ENCODE peak calls at places on chromosomes 7 and 10, in five cellular contexts. One of them, this sample, is unnamed. For H3K36me3, the result is how much of the 10 kb centered on the place peaks cover.

GRCh38 chr7:96021533-96021932 is 249.2 kb downstream of the DYNC1I1 start:
- DNase-seq in neural progenitor cell: no peak
- DNase-seq in colonic mucosa: no peak
- DNase-seq in psoas muscle: no peak
- DNase-seq in ovary: no peak
- DNase-seq in this sample: no peak

GRCh38 chr7:35519971-35520809 is 174.7 kb downstream of the HERPUD2 start:
- DNase-seq in colonic mucosa: peak
- DNase-seq in ovary: peak
- DNase-seq in neural progenitor cell: peak
- DNase-seq in psoas muscle: peak
- DNase-seq in this sample: no peak

GRCh38 chr7:57646901-57647246 is 196.9 kb downstream of the ZNF716 start:
- DNase-seq in ovary: no peak
- DNase-seq in colonic mucosa: no peak
- DNase-seq in neural progenitor cell: no peak
- DNase-seq in psoas muscle: no peak
- DNase-seq in this sample: no peak

GRCh38 chr7:139582130-139582650 is 58.7 kb downstream of the CLEC2L start:
- DNase-seq in psoas muscle: no peak
- DNase-seq in neural progenitor cell: no peak
- DNase-seq in colonic mucosa: no peak
- DNase-seq in ovary: no peak
- DNase-seq in this sample: no peak

GRCh38 chr10:102581401-102581800 is 62.9 kb upstream of the TRIM8 start:
- DNase-seq in neural progenitor cell: no peak
- DNase-seq in psoas muscle: no peak
- DNase-seq in colonic mucosa: no peak
- DNase-seq in ovary: no peak
- DNase-seq in this sample: no peak

GRCh38 chr7:1114088-1114487 is 26.2 kb downstream of the GPER1 start:
- DNase-seq in colonic mucosa: no peak
- DNase-seq in ovary: no peak
- DNase-seq in psoas muscle: no peak
- DNase-seq in neural progenitor cell: no peak
- DNase-seq in this sample: no peak

GRCh38 chr7:26449175-26450165 is 157.8 kb downstream of the SNX10 start:
- DNase-seq in ovary: no peak
- DNase-seq in colonic mucosa: no peak
- DNase-seq in neural progenitor cell: no peak
- DNase-seq in psoas muscle: no peak
- DNase-seq in this sample: no peak

GRCh38 chr10:89627863-89628262 is 17.2 kb downstream of the PANK1 start:
- DNase-seq in psoas muscle: no peak
- DNase-seq in ovary: no peak
- DNase-seq in colonic mucosa: no peak
- DNase-seq in neural progenitor cell: no peak
- DNase-seq in this sample: no peak

GRCh38 chr7:140304071-140304799 is 94.1 kb downstream of the SLC37A3 start:
- DNase-seq in colonic mucosa: no peak
- DNase-seq in psoas muscle: no peak
- DNase-seq in ovary: no peak
- DNase-seq in neural progenitor cell: no peak
- DNase-seq in this sample: no peak

GRCh38 chr10:22370320-22370719 is 25.0 kb downstream of the SPAG6 start:
- DNase-seq in ovary: no peak
- DNase-seq in neural progenitor cell: no peak
- DNase-seq in colonic mucosa: no peak
- DNase-seq in psoas muscle: no peak
- DNase-seq in this sample: no peak

GRCh38 chr7:55206235-55207029 is 158.7 kb upstream of the LANCL2 start:
- DNase-seq in colonic mucosa: no peak
- DNase-seq in ovary: no peak
- DNase-seq in psoas muscle: no peak
- DNase-seq in neural progenitor cell: no peak
- DNase-seq in this sample: no peak

GRCh38 chr10:131880016-131880590 is 20.7 kb upstream of the PPP2R2D start:
- DNase-seq in ovary: no peak
- DNase-seq in neural progenitor cell: no peak
- DNase-seq in psoas muscle: no peak
- DNase-seq in colonic mucosa: no peak
- DNase-seq in this sample: no peak

GRCh38 chr7:91046322-91047088 is 217.7 kb upstream of the FZD1 start:
- DNase-seq in neural progenitor cell: no peak
- DNase-seq in psoas muscle: no peak
- DNase-seq in ovary: no peak
- DNase-seq in colonic mucosa: no peak
- DNase-seq in this sample: peak

GRCh38 chr7:80500325-80500724 is 11.5 kb downstream of the GNAT3 start:
- DNase-seq in neural progenitor cell: no peak
- DNase-seq in colonic mucosa: no peak
- DNase-seq in ovary: no peak
- DNase-seq in psoas muscle: no peak
- DNase-seq in this sample: no peak

GRCh38 chr7:92669616-92670153 is 79.5 kb upstream of the FAM133B start:
- DNase-seq in colonic mucosa: no peak
- DNase-seq in ovary: no peak
- DNase-seq in neural progenitor cell: no peak
- DNase-seq in psoas muscle: no peak
- DNase-seq in this sample: no peak

GRCh38 chr7:122651451-122651850 is 47.5 kb downstream of the RNF133 start:
- DNase-seq in ovary: no peak
- DNase-seq in psoas muscle: no peak
- DNase-seq in neural progenitor cell: no peak
- DNase-seq in colonic mucosa: no peak
- DNase-seq in this sample: no peak

GRCh38 chr10:70139997-70140250 is 6.6 kb downstream of the TYSND1 start:
- DNase-seq in colonic mucosa: no peak
- DNase-seq in psoas muscle: no peak
- DNase-seq in neural progenitor cell: no peak
- DNase-seq in ovary: no peak
- DNase-seq in this sample: no peak

GRCh38 chr10:44340557-44340956 is 44.3 kb downstream of the CXCL12 start:
- DNase-seq in neural progenitor cell: no peak
- DNase-seq in ovary: no peak
- DNase-seq in colonic mucosa: no peak
- DNase-seq in psoas muscle: no peak
- DNase-seq in this sample: no peak

DNA sequence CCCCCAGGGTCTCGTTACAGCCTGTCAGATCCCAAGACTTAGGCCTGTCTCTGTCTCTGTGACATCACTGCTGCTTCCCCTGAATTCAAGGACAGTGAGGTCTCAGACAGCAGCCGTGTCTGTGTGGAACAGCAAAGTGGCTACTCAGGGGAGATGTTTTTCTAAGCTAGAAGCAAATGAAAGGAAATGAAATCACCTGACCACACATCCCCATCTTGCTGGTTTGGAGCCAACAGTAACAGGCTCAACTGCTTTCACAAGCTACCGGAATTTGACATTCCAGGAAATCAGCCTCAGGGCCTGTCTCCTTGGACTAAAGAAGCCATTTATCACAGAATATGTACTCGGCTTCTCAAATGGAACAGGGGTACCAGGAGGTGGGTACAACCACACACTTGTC is 73.0 kb downstream of the SPDYE5 start:
- DNase-seq in psoas muscle: no peak
- DNase-seq in neural progenitor cell: no peak
- DNase-seq in colonic mucosa: no peak
- DNase-seq in ovary: peak
- DNase-seq in this sample: peak
- H3K36me3 ChIP-seq in psoas muscle: under half
- H3K36me3 ChIP-seq in neural progenitor cell: under half
- H3K36me3 ChIP-seq in colonic mucosa: under half
- H3K36me3 ChIP-seq in ovary: under half
- H3K36me3 ChIP-seq in this sample: under half

GRCh38 chr7:17009007-17009719 is 127.4 kb upstream of the AGR3 start:
- DNase-seq in ovary: no peak
- DNase-seq in colonic mucosa: no peak
- DNase-seq in neural progenitor cell: no peak
- DNase-seq in psoas muscle: no peak
- DNase-seq in this sample: no peak
- TF ChIP-seq CTCF in ovary: no peak
- TF ChIP-seq CTCF in colonic mucosa: peak
- TF ChIP-seq CTCF in neural progenitor cell: peak
- TF ChIP-seq CTCF in psoas muscle: no peak
- TF ChIP-seq CTCF in this sample: peak

GRCh38 chr10:8331896-8332729 is 277.6 kb downstream of the GATA3 start:
- DNase-seq in colonic mucosa: peak
- DNase-seq in psoas muscle: peak
- DNase-seq in neural progenitor cell: peak
- DNase-seq in ovary: no peak
- DNase-seq in this sample: peak
- H3K4me3 ChIP-seq in colonic mucosa: no peak
- H3K4me3 ChIP-seq in psoas muscle: peak
- H3K4me3 ChIP-seq in neural progenitor cell: peak
- H3K4me3 ChIP-seq in ovary: peak
- H3K4me3 ChIP-seq in this sample: peak

DNA sequence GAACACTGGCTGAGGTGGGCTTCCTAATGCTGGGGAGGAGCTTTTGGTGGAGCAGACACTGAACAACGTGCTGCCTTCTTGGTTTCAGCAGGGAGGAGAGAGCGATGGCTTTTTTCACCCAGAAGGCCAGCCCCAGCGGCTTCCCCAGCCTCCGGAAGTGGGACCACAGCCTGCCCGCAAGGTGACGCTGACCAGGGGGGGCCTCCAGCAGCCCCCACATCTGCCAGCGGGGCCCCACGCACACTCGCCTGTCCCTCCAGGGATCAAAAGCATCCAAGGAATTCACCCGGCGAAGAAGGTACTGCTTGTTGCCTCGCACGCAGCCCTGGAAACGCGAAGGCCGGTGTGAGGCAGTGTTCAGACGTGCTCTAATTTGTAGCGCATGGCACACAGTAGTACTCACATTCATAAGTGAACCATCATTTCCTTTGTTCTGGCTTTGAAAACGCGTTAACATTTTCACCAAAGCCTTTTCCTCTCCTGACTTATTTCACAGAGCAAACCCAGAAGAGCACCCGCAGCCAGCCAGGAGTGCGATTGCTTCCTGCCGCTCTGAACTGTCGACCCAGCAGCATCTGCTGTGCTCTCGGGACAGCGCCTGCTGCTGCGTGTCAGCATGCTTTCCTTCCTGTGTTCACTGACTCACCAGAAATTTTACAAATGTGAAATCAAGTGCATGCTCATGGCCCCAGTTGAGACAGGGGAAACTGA is 48.4 kb downstream of the SHH start:
- DNase-seq in ovary: no peak
- DNase-seq in neural progenitor cell: no peak
- DNase-seq in psoas muscle: no peak
- DNase-seq in colonic mucosa: no peak
- DNase-seq in this sample: no peak
- H3K36me3 ChIP-seq in ovary: under half
- H3K36me3 ChIP-seq in neural progenitor cell: under half
- H3K36me3 ChIP-seq in psoas muscle: under half
- H3K36me3 ChIP-seq in colonic mucosa: under half
- H3K36me3 ChIP-seq in this sample: under half